ENCODE peak calls at places on chromosomes 4 and X, in five cellular contexts. One of them, this sample, is unnamed. For H3K4me1, the result is how much of the 10 kb centered on the place peaks cover.

GRCh38 chrX:107272431-107272921 is 66.1 kb downstream of the DNAAF6 start:
- DNase-seq in adrenal gland: no peak
- DNase-seq in suprapubic skin: no peak
- DNase-seq in aorta: no peak
- DNase-seq in BE2C: no peak
- DNase-seq in this sample: no peak

GRCh38 chr4:108443585-108443984 is 176.8 kb upstream of the RPL34 start:
- DNase-seq in suprapubic skin: no peak
- DNase-seq in adrenal gland: no peak
- DNase-seq in BE2C: no peak
- DNase-seq in aorta: no peak
- DNase-seq in this sample: no peak

GRCh38 chr4:142043509-142043908 is 407.1 kb downstream of the IL15 start:
- DNase-seq in BE2C: no peak
- DNase-seq in adrenal gland: no peak
- DNase-seq in suprapubic skin: no peak
- DNase-seq in aorta: no peak
- DNase-seq in this sample: no peak

GRCh38 chrX:38166478-38167083 is 54.1 kb downstream of the SRPX start:
- DNase-seq in aorta: no peak
- DNase-seq in suprapubic skin: no peak
- DNase-seq in BE2C: peak
- DNase-seq in adrenal gland: no peak
- DNase-seq in this sample: no peak

GRCh38 chr4:53702334-53703266 is 111.3 kb upstream of the LNX1 start:
- DNase-seq in adrenal gland: peak
- DNase-seq in aorta: peak
- DNase-seq in suprapubic skin: peak
- DNase-seq in BE2C: peak
- DNase-seq in this sample: peak

GRCh38 chrX:67558267-67558666 is 14.4 kb downstream of the AR start:
- DNase-seq in aorta: no peak
- DNase-seq in suprapubic skin: no peak
- DNase-seq in BE2C: no peak
- DNase-seq in adrenal gland: no peak
- DNase-seq in this sample: no peak

GRCh38 chr4:174352405-174352804 is 68.7 kb downstream of the CEP44 start:
- DNase-seq in aorta: no peak
- DNase-seq in suprapubic skin: no peak
- DNase-seq in BE2C: no peak
- DNase-seq in adrenal gland: no peak
- DNase-seq in this sample: no peak

GRCh38 chrX:137882960-137883359 is 317.0 kb downstream of the ZIC3 start:
- DNase-seq in suprapubic skin: no peak
- DNase-seq in BE2C: no peak
- DNase-seq in aorta: no peak
- DNase-seq in adrenal gland: no peak
- DNase-seq in this sample: no peak

GRCh38 chr4:83905952-83906351 is 370.0 kb downstream of the GPAT3 start:
- DNase-seq in aorta: no peak
- DNase-seq in BE2C: peak
- DNase-seq in suprapubic skin: no peak
- DNase-seq in adrenal gland: no peak
- DNase-seq in this sample: no peak

GRCh38 chr4:109873791-109874514 is 26.0 kb downstream of the LRIT3 start:
- DNase-seq in BE2C: no peak
- DNase-seq in aorta: no peak
- DNase-seq in suprapubic skin: no peak
- DNase-seq in adrenal gland: no peak
- DNase-seq in this sample: no peak

GRCh38 chrX:111180750-111181240 is 84.8 kb downstream of the PAK3 start:
- DNase-seq in BE2C: no peak
- DNase-seq in adrenal gland: no peak
- DNase-seq in suprapubic skin: no peak
- DNase-seq in aorta: no peak
- DNase-seq in this sample: peak

GRCh38 chrX:10486373-10486772 is 134.0 kb downstream of the MID1 start:
- DNase-seq in BE2C: no peak
- DNase-seq in adrenal gland: no peak
- DNase-seq in aorta: no peak
- DNase-seq in suprapubic skin: no peak
- DNase-seq in this sample: peak

GRCh38 chrX:66015152-66015827 is 24.6 kb downstream of the VSIG4 start:
- DNase-seq in BE2C: no peak
- DNase-seq in aorta: no peak
- DNase-seq in adrenal gland: peak
- DNase-seq in suprapubic skin: no peak
- DNase-seq in this sample: no peak

GRCh38 chrX:9611436-9612145 is 146.7 kb downstream of the TBL1X start:
- DNase-seq in aorta: no peak
- DNase-seq in suprapubic skin: no peak
- DNase-seq in adrenal gland: no peak
- DNase-seq in BE2C: no peak
- DNase-seq in this sample: no peak

GRCh38 chr4:70183168-70183939 is 12.2 kb upstream of the ODAM start:
- DNase-seq in aorta: no peak
- DNase-seq in suprapubic skin: no peak
- DNase-seq in adrenal gland: no peak
- DNase-seq in BE2C: peak
- DNase-seq in this sample: no peak

GRCh38 chrX:19904778-19905367 is 17.5 kb upstream of the SH3KBP1 start:
- DNase-seq in BE2C: peak
- DNase-seq in suprapubic skin: no peak
- DNase-seq in aorta: no peak
- DNase-seq in adrenal gland: no peak
- DNase-seq in this sample: no peak

GRCh38 chr4:142095886-142096605 is 459.7 kb downstream of the IL15 start:
- DNase-seq in suprapubic skin: no peak
- DNase-seq in aorta: no peak
- DNase-seq in BE2C: peak
- DNase-seq in adrenal gland: peak
- DNase-seq in this sample: peak

GRCh38 chrX:1661922-1662221 is 47.0 kb downstream of the ASMT start:
- DNase-seq in suprapubic skin: no peak
- DNase-seq in aorta: no peak
- DNase-seq in adrenal gland: no peak
- DNase-seq in BE2C: no peak
- DNase-seq in this sample: no peak

GRCh38 chrX:153939573-153939972 is 4.7 kb upstream of the NAA10 start:
- DNase-seq in suprapubic skin: no peak
- DNase-seq in aorta: no peak
- DNase-seq in adrenal gland: no peak
- DNase-seq in BE2C: no peak
- DNase-seq in this sample: no peak

GRCh38 chrX:109536439-109537323 is at the start of gene NXT2:
- DNase-seq in adrenal gland: peak
- DNase-seq in suprapubic skin: peak
- DNase-seq in BE2C: peak
- DNase-seq in aorta: peak
- DNase-seq in this sample: peak

GRCh38 chrX:45750639-45751038 is 550.0 kb upstream of the DIPK2B start:
- DNase-seq in adrenal gland: no peak
- DNase-seq in suprapubic skin: no peak
- DNase-seq in BE2C: no peak
- DNase-seq in aorta: no peak
- DNase-seq in this sample: no peak

GRCh38 chrX:25599061-25599460 is 539.1 kb upstream of the MAGEB18 start:
- DNase-seq in adrenal gland: no peak
- DNase-seq in BE2C: no peak
- DNase-seq in suprapubic skin: no peak
- DNase-seq in aorta: no peak
- DNase-seq in this sample: no peak

GRCh38 chr4:143186202-143186601 is 1.5 kb downstream of the USP38 start:
- DNase-seq in BE2C: no peak
- DNase-seq in suprapubic skin: no peak
- DNase-seq in adrenal gland: no peak
- DNase-seq in aorta: no peak
- DNase-seq in this sample: no peak

GRCh38 chr4:135731681-135732080 is 1530.1 kb upstream of the PABPC4L start:
- DNase-seq in suprapubic skin: no peak
- DNase-seq in BE2C: no peak
- DNase-seq in aorta: no peak
- DNase-seq in adrenal gland: no peak
- DNase-seq in this sample: no peak

GRCh38 chr4:43112139-43112538 is 219.6 kb downstream of the GRXCR1 start:
- DNase-seq in suprapubic skin: no peak
- DNase-seq in adrenal gland: no peak
- DNase-seq in aorta: no peak
- DNase-seq in BE2C: no peak
- DNase-seq in this sample: no peak

GRCh38 chr4:47043821-47044220 is 12.5 kb downstream of the GABRB1 start:
- DNase-seq in BE2C: no peak
- DNase-seq in adrenal gland: no peak
- DNase-seq in aorta: no peak
- DNase-seq in suprapubic skin: no peak
- DNase-seq in this sample: no peak

GRCh38 chr4:88616275-88616996 is 24.2 kb downstream of the HERC3 start:
- DNase-seq in suprapubic skin: no peak
- DNase-seq in adrenal gland: peak
- DNase-seq in BE2C: no peak
- DNase-seq in aorta: no peak
- DNase-seq in this sample: no peak

GRCh38 chr4:109962401-109962800 is 49.7 kb downstream of the EGF start:
- DNase-seq in adrenal gland: no peak
- DNase-seq in suprapubic skin: no peak
- DNase-seq in BE2C: no peak
- DNase-seq in aorta: no peak
- DNase-seq in this sample: no peak

GRCh38 chrX:75522565-75523411 is at the start of gene ZDHHC15:
- DNase-seq in BE2C: no peak
- DNase-seq in aorta: peak
- DNase-seq in suprapubic skin: peak
- DNase-seq in adrenal gland: peak
- DNase-seq in this sample: peak

GRCh38 chr4:7291372-7292135 is 99.2 kb downstream of the SORCS2 start:
- DNase-seq in suprapubic skin: no peak
- DNase-seq in aorta: peak
- DNase-seq in BE2C: peak
- DNase-seq in adrenal gland: no peak
- DNase-seq in this sample: peak

GRCh38 chr4:86971355-86971683 is 36.5 kb downstream of the AFF1 start:
- DNase-seq in suprapubic skin: no peak
- DNase-seq in BE2C: no peak
- DNase-seq in adrenal gland: no peak
- DNase-seq in aorta: no peak
- DNase-seq in this sample: no peak
- H3K4me1 ChIP-seq in suprapubic skin: half or more
- H3K4me1 ChIP-seq in BE2C: under half
- H3K4me1 ChIP-seq in adrenal gland: under half
- H3K4me1 ChIP-seq in aorta: under half
- H3K4me1 ChIP-seq in this sample: under half

DNA sequence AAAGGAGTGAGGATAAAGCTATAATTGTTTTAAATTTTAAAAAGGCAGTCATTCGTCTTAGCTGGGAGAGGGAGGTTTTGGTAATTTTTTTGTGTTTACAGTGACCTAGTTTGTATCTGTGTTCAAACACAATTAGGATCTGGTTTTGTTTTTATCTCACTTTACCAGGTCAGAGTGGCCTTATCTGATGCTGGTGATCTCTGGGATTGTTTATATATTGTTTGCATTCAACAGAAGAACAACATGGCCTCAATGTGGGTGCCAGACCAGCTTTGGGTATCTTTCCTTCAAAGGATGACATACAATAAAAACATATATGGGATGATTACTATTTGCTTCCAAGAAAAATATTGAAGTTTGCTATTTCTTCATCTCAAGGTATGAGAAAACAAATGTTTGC is 272.2 kb upstream of the UGT8 start:
- DNase-seq in aorta: no peak
- DNase-seq in adrenal gland: no peak
- DNase-seq in BE2C: no peak
- DNase-seq in suprapubic skin: no peak
- DNase-seq in this sample: no peak
- H3K4me3 ChIP-seq in aorta: no peak
- H3K4me3 ChIP-seq in adrenal gland: no peak
- H3K4me3 ChIP-seq in BE2C: no peak
- H3K4me3 ChIP-seq in suprapubic skin: no peak
- H3K4me3 ChIP-seq in this sample: no peak

DNA sequence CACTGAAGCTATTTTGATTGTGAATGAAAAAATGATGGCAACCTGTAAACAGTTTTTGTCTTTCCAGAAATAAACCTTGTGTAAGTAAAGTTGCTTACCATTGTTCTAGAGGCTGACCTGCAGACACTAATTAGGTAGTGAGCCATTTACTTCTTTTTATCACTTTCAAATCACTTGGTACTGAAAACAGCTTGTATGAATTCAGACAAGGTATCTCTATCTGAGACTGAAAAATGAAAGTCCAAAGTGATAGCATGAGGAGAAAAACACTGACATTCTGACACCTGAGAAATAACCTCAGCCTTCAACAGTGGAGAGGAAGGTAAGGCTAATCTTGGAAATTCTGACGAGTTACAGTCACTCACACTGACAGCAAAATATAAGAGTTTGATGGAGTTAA is 238.8 kb downstream of the GPC3 start:
- DNase-seq in adrenal gland: no peak
- DNase-seq in suprapubic skin: no peak
- DNase-seq in aorta: no peak
- DNase-seq in BE2C: no peak
- DNase-seq in this sample: no peak
- H3K4me1 ChIP-seq in adrenal gland: under half
- H3K4me1 ChIP-seq in suprapubic skin: under half
- H3K4me1 ChIP-seq in aorta: under half
- H3K4me1 ChIP-seq in BE2C: under half
- H3K4me1 ChIP-seq in this sample: under half

DNA sequence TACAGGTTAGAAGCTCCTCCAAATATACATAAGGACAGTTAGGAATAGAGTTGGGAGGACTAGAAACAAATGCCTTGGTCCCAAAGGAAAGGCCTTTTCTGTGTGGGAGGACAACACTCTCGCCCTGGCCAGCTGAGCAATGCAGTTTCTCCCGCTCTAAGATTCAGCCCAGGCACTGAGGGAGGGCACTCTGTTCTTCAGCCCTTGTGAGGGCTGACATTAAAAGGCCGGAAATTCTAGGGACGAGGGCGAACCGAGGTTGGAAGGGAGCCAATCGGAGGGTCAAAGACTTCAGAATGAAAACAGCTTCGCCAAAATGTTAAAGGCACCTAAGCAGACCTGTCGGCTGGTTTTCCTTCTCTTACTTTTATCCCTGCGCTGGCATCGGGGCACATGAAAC is 2.9 kb upstream of the PTCHD1 start:
- DNase-seq in BE2C: no peak
- DNase-seq in suprapubic skin: no peak
- DNase-seq in aorta: no peak
- DNase-seq in adrenal gland: no peak
- DNase-seq in this sample: no peak
- H3K4me3 ChIP-seq in BE2C: peak
- H3K4me3 ChIP-seq in suprapubic skin: no peak
- H3K4me3 ChIP-seq in aorta: no peak
- H3K4me3 ChIP-seq in adrenal gland: no peak
- H3K4me3 ChIP-seq in this sample: no peak

GRCh38 chr4:123468479-123469031 is 72.0 kb downstream of the SPRY1 start:
- DNase-seq in adrenal gland: no peak
- DNase-seq in suprapubic skin: no peak
- DNase-seq in BE2C: no peak
- DNase-seq in aorta: no peak
- DNase-seq in this sample: no peak
- H3K4me1 ChIP-seq in adrenal gland: under half
- H3K4me1 ChIP-seq in suprapubic skin: under half
- H3K4me1 ChIP-seq in BE2C: under half
- H3K4me1 ChIP-seq in aorta: under half
- H3K4me1 ChIP-seq in this sample: under half

GRCh38 chr4:180827610-180828009 is 1415.6 kb upstream of the TENM3 start:
- DNase-seq in BE2C: no peak
- DNase-seq in adrenal gland: no peak
- DNase-seq in aorta: no peak
- DNase-seq in suprapubic skin: no peak
- DNase-seq in this sample: no peak
- H3K4me3 ChIP-seq in BE2C: peak
- H3K4me3 ChIP-seq in adrenal gland: no peak
- H3K4me3 ChIP-seq in aorta: peak
- H3K4me3 ChIP-seq in suprapubic skin: peak
- H3K4me3 ChIP-seq in this sample: peak

This sample was measured in uterus.